ENCODE peak calls at places on chromosomes 2 and 18, in five cellular contexts. V is NCI-H774; R is stimulated activated CD4-positive, alpha-beta T cell treated with anti-CD3 and anti-CD28 coated beads, Interleukin-2, amount 100 ng/mL, for 48 hours; F is GM12878; Z is lower leg skin. S is an unnamed sample.

GRCh38 chr2:39476524-39476923 is 39.4 kb upstream of the MAP4K3 start:
- DNase-seq in V (no peak), R (no peak), F (no peak), Z (no peak), S (no peak)

GRCh38 chr2:8994386-8994785 is 9.1 kb downstream of the MBOAT2 start:
- DNase-seq in F (no peak), V (no peak), Z (no peak), R (no peak), S (no peak)

GRCh38 chr2:226184940-226185575 is 614.6 kb downstream of the IRS1 start:
- DNase-seq in Z (no peak), R (no peak), V (no peak), F (no peak), S (no peak)

GRCh38 chr2:113822087-113822805 is 65.8 kb upstream of the SLC35F5 start:
- DNase-seq in Z (no peak), V (no peak), F (no peak), R (no peak), S (no peak)

GRCh38 chr18:26003391-26003790 is 87.0 kb downstream of the SS18 start:
- DNase-seq in V (no peak), R (no peak), F (no peak), Z (no peak), S (no peak)

GRCh38 chr2:232363784-232364615 is 14.6 kb upstream of the ALPP start:
- DNase-seq in R (no peak), F (peak), V (no peak), Z (no peak), S (no peak)

GRCh38 chr18:29307231-29307630 is 1130.3 kb upstream of the CDH2 start:
- DNase-seq in F (no peak), R (no peak), V (no peak), Z (no peak), S (no peak)

GRCh38 chr2:203706403-203706802 is at the start of gene CD28:
- DNase-seq in Z (no peak), R (peak), V (no peak), F (peak), S (no peak)

GRCh38 chr2:237423891-237424290 is 9.9 kb upstream of the COL6A3 start:
- DNase-seq in V (no peak), F (no peak), R (no peak), Z (no peak), S (no peak)

GRCh38 chr18:32278148-32278799 is 88.4 kb downstream of the MEP1B start:
- DNase-seq in F (no peak), V (no peak), Z (no peak), R (no peak), S (no peak)

GRCh38 chr18:40413160-40413559 is 1541.9 kb upstream of the PIK3C3 start:
- DNase-seq in Z (no peak), F (no peak), V (peak), R (no peak), S (peak)

S was measured in T47D.